ENCODE peak calls at places on chromosomes 12 and 14, in six cellular contexts. D, C, U, R, M and A are unnamed samples. For H3K9me3, the result is how much of the 10 kb centered on the place peaks cover.

GRCh38 chr12:87155616-87156015 is 873.6 kb downstream of the C12orf50 start:
- DNase-seq in C (peak), U (no peak), R (no peak), M (peak), D (peak), A (peak)

GRCh38 chr12:56377310-56377988 is 14.8 kb upstream of the APOF start:
- DNase-seq in R (no peak), D (peak), C (peak), M (peak), U (peak), A (no peak)

GRCh38 chr14:89618821-89619551 is 202.0 kb upstream of the FOXN3 start:
- DNase-seq in M (peak), U (peak), D (peak), C (peak), R (peak), A (no peak)

GRCh38 chr12:40001406-40001805 is 104.5 kb downstream of the SLC2A13 start:
- DNase-seq in C (no peak), R (no peak), U (no peak), M (no peak), D (no peak), A (no peak)

GRCh38 chr12:52391618-52392002 is 6.2 kb upstream of the KRT84 start:
- DNase-seq in U (peak), C (no peak), M (no peak), R (no peak), D (peak), A (no peak)

GRCh38 chr12:88510841-88511240 is 69.4 kb downstream of the KITLG start:
- DNase-seq in M (no peak), U (no peak), C (no peak), R (no peak), D (no peak), A (no peak)

GRCh38 chr12:105754313-105754712 is 384.4 kb downstream of the NUAK1 start:
- DNase-seq in M (no peak), U (no peak), C (no peak), D (no peak), R (no peak), A (no peak)

GRCh38 chr14:68794130-68794855 is 1.4 kb upstream of the ZFP36L1 start:
- DNase-seq in D (peak), M (peak), C (peak), U (peak), R (peak), A (peak)

GRCh38 chr12:1929241-1929984 is 11.0 kb upstream of the CACNA2D4 start:
- DNase-seq in M (no peak), R (no peak), C (no peak), D (peak), U (no peak), A (no peak)

GRCh38 chr14:52692248-52692962 is 3.0 kb downstream of the ERO1A start:
- DNase-seq in D (no peak), M (peak), C (no peak), R (no peak), U (no peak), A (no peak)

GRCh38 chr14:65191716-65192115 is 89.4 kb upstream of the MAX start:
- DNase-seq in U (no peak), M (no peak), D (no peak), R (no peak), C (no peak), A (no peak)

GRCh38 chr14:32134448-32135070 is 57.5 kb downstream of the ARHGAP5 start:
- DNase-seq in U (no peak), D (peak), R (no peak), M (peak), C (peak), A (peak)

GRCh38 chr14:23600806-23601205 is 22.2 kb upstream of the JPH4 start:
- DNase-seq in U (no peak), M (no peak), C (no peak), R (no peak), D (no peak), A (no peak)

GRCh38 chr12:87687362-87687761 is 341.8 kb downstream of the C12orf50 start:
- DNase-seq in D (no peak), C (no peak), U (peak), M (peak), R (no peak), A (peak)

GRCh38 chr12:76555797-76556196 is 3.8 kb downstream of the OSBPL8 start:
- DNase-seq in C (no peak), U (no peak), R (no peak), M (no peak), D (no peak), A (no peak)

GRCh38 chr12:53147653-53148052 is 32.9 kb upstream of the ZNF740 start:
- DNase-seq in R (no peak), M (no peak), D (no peak), U (no peak), C (no peak), A (no peak)

GRCh38 chr12:103952497-103952896 is 13.2 kb upstream of the TDG start:
- DNase-seq in D (no peak), U (no peak), C (no peak), R (no peak), M (no peak), A (no peak)

GRCh38 chr12:9022592-9022991 is 33.2 kb downstream of the KLRG1 start:
- DNase-seq in C (no peak), R (no peak), M (no peak), U (no peak), D (no peak), A (no peak)

GRCh38 chr12:128449146-128449894 is 182.3 kb downstream of the TMEM132C start:
- DNase-seq in R (no peak), C (peak), D (peak), U (no peak), M (no peak), A (peak)

GRCh38 chr14:68137704-68138619 is 318.4 kb downstream of the RAD51B start:
- DNase-seq in U (peak), D (peak), M (peak), R (peak), C (peak), A (peak)

GRCh38 chr12:76799362-76799761 is 35.4 kb downstream of the ZDHHC17 start:
- DNase-seq in C (no peak), D (peak), R (no peak), U (no peak), M (no peak), A (no peak)

GRCh38 chr12:68310370-68310769 is 21.8 kb downstream of the MDM1 start:
- DNase-seq in U (no peak), C (peak), R (no peak), M (peak), D (peak), A (peak)

GRCh38 chr12:115871714-115872113 is 405.8 kb downstream of the MED13L start:
- DNase-seq in R (peak), D (no peak), M (peak), U (peak), C (peak), A (no peak)

GRCh38 chr12:41402804-41403203 is 214.7 kb downstream of the PDZRN4 start:
- DNase-seq in C (peak), R (no peak), D (no peak), U (no peak), M (no peak), A (no peak)

GRCh38 chr14:61461808-61462275 is 140.5 kb downstream of the PRKCH start:
- DNase-seq in U (peak), D (peak), C (peak), M (peak), R (peak), A (peak)

GRCh38 chr12:1507308-1507707 is 87.1 kb downstream of the FBXL14 start:
- DNase-seq in R (no peak), D (no peak), M (no peak), C (no peak), U (no peak), A (no peak)

GRCh38 chr14:78863143-78863542 is 693.0 kb downstream of the NRXN3 start:
- DNase-seq in U (peak), M (peak), C (peak), R (peak), D (peak), A (peak)

GRCh38 chr12:77686760-77687159 is 143.9 kb upstream of the NAV3 start:
- DNase-seq in C (no peak), R (no peak), U (no peak), D (no peak), M (peak), A (no peak)

GRCh38 chr12:112570096-112570495 is 151.3 kb downstream of the PTPN11 start:
- DNase-seq in R (no peak), C (no peak), D (no peak), U (no peak), M (no peak), A (no peak)

GRCh38 chr12:112577473-112578334 is 159.0 kb downstream of the PTPN11 start:
- DNase-seq in R (no peak), M (no peak), C (no peak), U (no peak), D (no peak), A (no peak)

GRCh38 chr12:112573151-112573550 is 154.4 kb downstream of the PTPN11 start:
- DNase-seq in R (no peak), U (no peak), M (no peak), C (no peak), D (no peak), A (no peak)

GRCh38 chr12:112574896-112575558 is 156.3 kb downstream of the PTPN11 start:
- DNase-seq in C (no peak), M (no peak), D (no peak), R (no peak), U (no peak), A (no peak)

GRCh38 chr12:112575559-112576067 is 156.9 kb downstream of the PTPN11 start:
- DNase-seq in D (no peak), M (no peak), C (no peak), R (no peak), U (no peak), A (no peak)
- TF ChIP-seq EZH2 in D (no peak), M (no peak), C (no peak), R (no peak), U (no peak), A (no peak)

GRCh38 chr14:75259510-75259855 is 19.1 kb upstream of the FOS start:
- DNase-seq in U (peak), R (no peak), C (peak), M (peak), D (no peak), A (no peak)
- TF ChIP-seq CTCF in U (peak), R (peak), C (peak), M (peak), D (no peak), A (peak)

GRCh38 chr12:132941336-132941954 is 14.7 kb downstream of the ZNF605 start:
- DNase-seq in M (no peak), R (no peak), C (no peak), D (no peak), U (no peak), A (no peak)

GRCh38 chr12:132942611-132943010 is 13.5 kb downstream of the ZNF605 start:
- DNase-seq in D (no peak), R (no peak), C (no peak), M (no peak), U (no peak), A (no peak)

GRCh38 chr12:132937476-132937875 is 18.6 kb downstream of the ZNF605 start:
- DNase-seq in D (no peak), R (no peak), M (no peak), C (no peak), U (no peak), A (no peak)

GRCh38 chr12:132936163-132936562 is 19.9 kb downstream of the ZNF605 start:
- DNase-seq in U (no peak), R (no peak), D (no peak), M (no peak), C (no peak), A (no peak)

GRCh38 chr12:132940071-132940719 is 15.9 kb downstream of the ZNF605 start:
- DNase-seq in C (no peak), R (no peak), D (no peak), M (no peak), U (no peak), A (no peak)
- H3K9me3 ChIP-seq in C (under half), R (half or more), D (under half), M (under half), U (under half), A (under half)

GRCh38 chr12:65728913-65729793 is 95.1 kb upstream of the HMGA2 start:
- DNase-seq in D (peak), R (no peak), M (no peak), U (peak), C (no peak), A (no peak)
- TF ChIP-seq EZH2 in D (no peak), R (peak), M (no peak), U (peak), C (no peak), A (no peak)

GRCh38 chr12:110100315-110100970 is 23.7 kb upstream of the IFT81 start:
- DNase-seq in U (peak), R (peak), M (peak), D (peak), C (peak), A (peak)

GRCh38 chr12:110105159-110105558 is 19.0 kb upstream of the IFT81 start:
- DNase-seq in C (no peak), U (no peak), R (no peak), D (no peak), M (no peak), A (no peak)

GRCh38 chr12:110105961-110106540 is 18.1 kb upstream of the IFT81 start:
- DNase-seq in M (peak), R (no peak), U (no peak), D (no peak), C (no peak), A (no peak)

GRCh38 chr12:110104188-110104969 is 19.8 kb upstream of the IFT81 start:
- DNase-seq in R (peak), M (peak), C (no peak), D (no peak), U (peak), A (no peak)

GRCh38 chr12:110102255-110102654 is 21.9 kb upstream of the IFT81 start:
- DNase-seq in R (peak), C (peak), M (peak), U (peak), D (peak), A (peak)
- TF ChIP-seq CTCF in R (peak), C (peak), M (peak), U (no peak), D (peak), A (peak)

GRCh38 chr14:105908481-105908911 is 382.1 kb downstream of the TMEM121 start:
- DNase-seq in C (no peak), R (no peak), U (no peak), M (no peak), D (no peak), A (no peak)

GRCh38 chr14:105909046-105909827 is 382.9 kb downstream of the TMEM121 start:
- DNase-seq in R (no peak), C (no peak), U (no peak), D (no peak), M (no peak), A (no peak)

GRCh38 chr14:105910426-105910825 is 384.0 kb downstream of the TMEM121 start:
- DNase-seq in D (no peak), R (no peak), U (no peak), M (no peak), C (no peak), A (no peak)

GRCh38 chr14:105907276-105907675 is 380.9 kb downstream of the TMEM121 start:
- DNase-seq in C (no peak), R (no peak), M (no peak), D (no peak), U (no peak), A (no peak)

DNA sequence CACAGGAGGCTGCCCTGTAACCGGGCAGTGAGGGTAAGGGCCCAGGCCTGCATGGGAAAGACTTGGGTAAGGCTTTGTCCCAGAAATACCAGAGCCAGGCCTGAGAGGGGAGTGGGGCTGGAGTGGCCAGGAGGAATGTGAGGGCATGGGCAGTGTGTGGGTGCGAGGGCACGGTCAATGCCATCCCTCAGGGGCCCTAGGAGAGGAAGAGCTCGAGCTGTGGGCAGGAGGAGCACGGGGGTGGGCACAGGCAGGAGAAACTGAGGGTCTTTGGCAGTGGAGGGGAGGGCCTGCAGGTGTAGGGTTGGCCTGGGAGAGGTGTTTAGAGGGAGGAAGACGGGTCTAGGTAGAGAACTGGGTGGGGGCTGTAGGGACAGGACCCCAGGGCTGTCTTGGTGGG is 381.6 kb downstream of the TMEM121 start:
- DNase-seq in C (no peak), M (no peak), R (no peak), D (no peak), U (no peak), A (no peak)
- H3K9me3 ChIP-seq in C (under half), M (under half), R (under half), D (under half), U (under half), A (under half)

DNA sequence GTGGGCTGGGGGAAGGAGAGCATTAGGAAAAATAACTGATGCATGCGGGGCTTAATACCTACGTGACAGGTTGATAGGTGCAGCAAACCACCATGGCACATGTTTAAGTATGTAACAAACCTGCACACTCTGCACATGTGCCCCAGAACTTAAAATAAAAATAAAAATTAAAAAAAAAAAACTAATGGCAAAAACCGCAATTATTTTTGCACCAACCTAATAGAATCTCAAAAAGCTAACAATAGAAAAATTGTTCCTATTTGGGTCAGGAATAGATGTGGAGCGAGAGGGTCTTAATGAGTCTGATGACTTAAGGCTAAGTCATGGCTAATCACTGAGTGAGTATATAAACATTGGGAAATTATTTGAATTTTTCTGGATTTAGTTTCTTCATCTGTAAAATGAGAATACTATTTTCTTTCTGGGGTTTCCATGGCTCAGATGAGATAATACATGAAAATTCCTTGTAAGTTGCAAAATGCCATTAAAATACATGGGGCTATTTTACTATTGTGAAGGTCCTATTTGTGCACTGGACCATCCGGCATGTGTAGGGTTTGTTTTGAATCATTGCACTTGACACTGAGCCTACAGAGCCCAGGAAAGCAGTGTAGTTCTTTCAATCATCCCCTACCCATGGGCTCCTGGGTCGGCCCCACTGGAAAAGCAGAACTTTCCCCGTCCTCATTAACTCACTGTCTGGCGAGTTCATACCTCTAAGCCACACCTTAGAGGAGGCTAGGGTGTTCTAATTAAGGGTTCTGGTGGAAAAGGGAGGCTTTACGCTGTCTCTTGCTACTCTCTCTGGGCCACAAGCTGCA is 164.1 kb upstream of the NTF3 start:
- DNase-seq in U (no peak), M (peak), C (no peak), R (no peak), D (no peak), A (no peak)
- TF ChIP-seq EZH2 in U (no peak), M (no peak), C (no peak), R (no peak), D (no peak), A (no peak)

DNA sequence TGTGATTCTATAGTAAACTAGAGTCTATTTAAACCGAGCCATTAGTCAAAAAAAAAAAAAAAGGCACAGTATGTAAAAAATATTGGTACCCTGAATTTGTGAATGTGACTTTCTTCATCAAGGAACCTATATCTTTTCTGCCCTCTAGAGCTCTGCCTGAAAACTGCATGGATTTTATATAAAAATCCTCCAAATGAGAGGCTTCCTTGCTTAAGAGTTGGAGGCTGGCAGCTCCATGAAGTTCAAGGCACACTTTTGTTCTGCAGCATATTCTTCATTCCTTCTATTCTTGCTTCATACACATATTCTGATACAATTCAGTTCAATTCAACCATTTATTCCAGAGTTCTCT is 23.1 kb upstream of the NKX2-8 start:
- DNase-seq in C (peak), R (peak), U (no peak), D (peak), M (no peak), A (no peak)
- TF ChIP-seq CTCF in C (no peak), R (no peak), U (no peak), D (peak), M (no peak), A (no peak)

DNA sequence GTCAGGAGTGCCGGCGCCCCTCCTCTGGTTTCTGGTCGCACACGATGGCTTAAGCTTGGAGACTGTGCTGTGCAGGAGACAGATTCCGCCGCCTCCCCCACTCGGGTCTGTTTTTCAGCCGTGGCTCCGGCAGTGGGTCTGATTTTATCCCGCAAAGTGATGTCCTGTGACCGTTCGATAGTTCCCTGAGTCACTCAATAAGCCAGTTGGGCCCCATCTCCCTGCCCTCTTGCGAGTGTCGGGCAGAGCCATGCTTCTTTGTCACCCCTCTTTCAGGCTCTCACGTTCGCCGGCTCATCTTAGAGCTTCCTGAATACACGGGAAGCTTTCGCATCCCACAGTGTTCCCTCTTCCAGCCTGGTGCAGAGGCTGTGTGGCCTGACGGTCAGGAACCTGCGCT is 127.8 kb upstream of the RFLNA start:
- DNase-seq in R (no peak), U (no peak), C (no peak), D (no peak), M (no peak), A (no peak)
- H3K9me3 ChIP-seq in R (under half), U (under half), C (under half), D (under half), M (under half), A (under half)

DNA sequence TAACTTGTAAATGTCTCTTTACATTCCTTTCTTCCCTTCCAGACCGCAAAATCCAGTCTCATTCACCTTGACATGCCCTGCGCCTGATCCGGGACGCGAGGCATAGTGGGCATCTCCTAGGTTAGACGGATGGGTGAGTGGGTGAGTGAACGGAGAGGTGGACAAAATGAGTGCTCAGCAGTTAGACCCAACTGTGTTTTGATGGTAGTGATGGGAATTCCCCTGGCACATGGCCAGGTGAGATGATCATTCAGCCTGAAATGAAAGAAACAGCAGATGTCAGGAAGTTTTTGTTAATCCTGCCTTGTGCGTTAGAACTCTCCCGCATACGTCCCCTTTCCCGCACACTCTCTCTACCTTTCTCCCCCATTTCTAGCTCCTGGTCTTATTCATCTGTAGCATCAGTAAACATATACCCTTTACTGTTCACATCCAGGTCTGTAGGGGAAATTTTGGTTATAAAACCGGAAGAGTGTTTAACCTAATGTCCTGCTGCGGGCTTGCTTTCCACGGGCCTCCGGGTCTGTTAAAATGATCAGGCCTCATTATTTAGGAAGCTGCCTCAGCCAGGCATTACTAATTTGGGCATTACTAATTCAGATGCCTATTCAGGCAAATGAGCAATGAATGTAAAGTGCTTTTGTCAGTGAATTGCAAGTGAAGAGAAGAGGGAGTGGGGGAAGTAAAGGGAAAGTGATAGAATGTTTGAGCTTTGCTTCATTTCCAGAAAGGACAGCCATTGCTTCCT is 172.8 kb downstream of the ETV6 start:
- DNase-seq in U (no peak), R (no peak), M (peak), C (no peak), D (peak), A (no peak)
- TF ChIP-seq EZH2 in U (no peak), R (no peak), M (no peak), C (no peak), D (no peak), A (no peak)